ENCODE peak calls at places on chromosomes 16 and 17, in seven cellular contexts. L is mesendoderm, K is IMR-90, H is H9, T is mesenchymal stem cell, B is H1, F is trophoblast cell. N is an unnamed sample.

GRCh38 chr17:42846594-42847280 is 2.4 kb downstream of the AOC2 start:
- DNase-seq in L (no peak), K (peak; percentile 29), H (no peak), T (peak; percentile 58), B (no peak), F (peak; percentile 12), N (no peak)

GRCh38 chr17:50547736-50548083 is 736 bp downstream of the SPATA20 start:
- DNase-seq in L (no peak), K (no peak), H (no peak), T (no peak), B (no peak), F (no peak), N (no peak)

GRCh38 chr17:14506364-14506763 is 205.5 kb downstream of the HS3ST3B1 start:
- DNase-seq in L (no peak), K (no peak), H (no peak), T (no peak), B (no peak), F (no peak), N (no peak)

GRCh38 chr17:29376667-29377268 is 13.4 kb upstream of the TAOK1 start:
- DNase-seq in L (peak; percentile 71), K (peak; percentile 92), H (peak; percentile 54), T (peak; percentile 90), B (no peak), F (peak; percentile 20), N (peak; percentile 42)

GRCh38 chr17:28033972-28034714 is 8.3 kb upstream of the NLK start:
- DNase-seq in L (no peak), K (peak; percentile 91), H (no peak), T (peak; percentile 61), B (no peak), F (no peak), N (no peak)

GRCh38 chr17:72699566-72699965 is 392.9 kb downstream of the SLC39A11 start:
- DNase-seq in L (no peak), K (peak; percentile 39), H (no peak), T (no peak), B (no peak), F (no peak), N (no peak)

GRCh38 chr16:57815987-57816745 is 13.9 kb upstream of the KIFC3 start:
- DNase-seq in L (peak; percentile 96), K (peak; percentile 93), H (peak; percentile 86), T (peak; percentile 96), B (no peak), F (peak; percentile 99), N (no peak)

GRCh38 chr17:55430531-55431228 is 9.0 kb upstream of the MMD start:
- DNase-seq in L (no peak), K (no peak), H (no peak), T (no peak), B (no peak), F (no peak), N (no peak)

GRCh38 chr17:7254511-7254910 is 2.5 kb downstream of the ELP5 start:
- DNase-seq in L (no peak), K (no peak), H (no peak), T (no peak), B (no peak), F (no peak), N (no peak)

GRCh38 chr17:4953461-4953961 is 2.6 kb downstream of the ENO3 start:
- DNase-seq in L (no peak), K (peak; percentile 76), H (no peak), T (no peak), B (no peak), F (no peak), N (no peak)

GRCh38 chr16:634051-634670 is 1.9 kb downstream of the METTL26 start:
- DNase-seq in L (no peak), K (no peak), H (no peak), T (no peak), B (no peak), F (no peak), N (no peak)

GRCh38 chr17:48751172-48751571 is 22.6 kb upstream of the HOXB13 start:
- DNase-seq in L (no peak), K (no peak), H (no peak), T (no peak), B (no peak), F (no peak), N (no peak)

GRCh38 chr17:48542114-48542955 is 2.6 kb downstream of the HOXB2 start:
- DNase-seq in L (no peak), K (peak; percentile 34), H (no peak), T (peak; percentile 62), B (no peak), F (no peak), N (no peak)

GRCh38 chr16:22162658-22163009 is 328 bp downstream of the SDR42E2 start:
- DNase-seq in L (no peak), K (no peak), H (no peak), T (no peak), B (no peak), F (no peak), N (no peak)

GRCh38 chr17:61018938-61019337 is 341.3 kb downstream of the BCAS3 start:
- DNase-seq in L (peak; percentile 20), K (no peak), H (peak; percentile 39), T (no peak), B (no peak), F (no peak), N (no peak)

GRCh38 chr17:78063489-78063888 is 65.1 kb downstream of the TMC6 start:
- DNase-seq in L (no peak), K (no peak), H (no peak), T (no peak), B (no peak), F (no peak), N (no peak)

GRCh38 chr17:27339836-27340550 is 46.1 kb downstream of the WSB1 start:
- DNase-seq in L (peak; percentile 97), K (no peak), H (no peak), T (no peak), B (no peak), F (peak; percentile 55), N (no peak)

GRCh38 chr17:76014925-76015261 is 12.2 kb downstream of the EVPL start:
- DNase-seq in L (no peak), K (no peak), H (peak; percentile 59), T (no peak), B (no peak), F (no peak), N (no peak)

GRCh38 chr16:66740533-66740932 is 10.9 kb downstream of the DYNC1LI2 start:
- DNase-seq in L (no peak), K (no peak), H (no peak), T (peak; percentile 24), B (no peak), F (no peak), N (no peak)

GRCh38 chr17:79341529-79341780 is 266.8 kb downstream of the ENGASE start:
- DNase-seq in L (no peak), K (no peak), H (no peak), T (no peak), B (no peak), F (no peak), N (no peak)

DNA sequence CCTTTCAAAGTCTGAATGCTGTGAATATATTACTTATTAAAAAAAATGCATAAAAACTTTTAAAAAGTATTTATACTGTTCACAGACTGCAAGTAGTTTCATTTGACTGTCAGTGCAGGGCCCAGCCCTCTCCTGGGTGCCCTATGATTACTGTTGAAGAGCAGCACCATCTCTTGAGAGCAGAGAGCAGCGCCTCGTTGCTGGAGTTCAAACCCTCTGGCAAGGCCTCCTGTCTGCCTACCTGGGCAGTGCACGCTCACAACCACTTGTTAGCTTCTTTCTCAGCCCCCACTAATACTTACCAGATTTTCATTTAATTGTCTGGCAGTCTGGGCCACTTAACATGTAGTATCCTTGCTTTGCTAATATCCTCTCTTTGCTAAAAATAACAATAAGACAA is 233.4 kb downstream of the PHKB start:
- DNase-seq in L (peak; percentile 49), K (no peak), H (no peak), T (no peak), B (peak; percentile 5), F (no peak), N (no peak)
- H2BK5ac ChIP-seq in L (no peak overlapping the region), K (no peak overlapping the region), H (no peak overlapping the region), T (no peak overlapping the region), B (no peak overlapping the region), F (no peak overlapping the region), N (no peak overlapping the region)

GRCh38 chr17:82544431-82545070 is 25.0 kb downstream of the FOXK2 start:
- DNase-seq in L (no peak), K (no peak), H (no peak), T (no peak), B (no peak), F (no peak), N (no peak)
- H2BK5ac ChIP-seq in L (no peak overlapping the region), K (no peak overlapping the region), H (no peak overlapping the region), T (no peak overlapping the region), B (no peak overlapping the region), F (no peak overlapping the region), N (no peak overlapping the region)

GRCh38 chr16:85326794-85327181 is 214.5 kb upstream of the CIBAR2 start:
- DNase-seq in L (peak; percentile 36), K (no peak), H (no peak), T (no peak), B (no peak), F (no peak), N (no peak)

GRCh38 chr16:85329059-85329812 is 217.0 kb upstream of the CIBAR2 start:
- DNase-seq in L (peak; percentile 87), K (peak; percentile 41), H (peak; percentile 67), T (peak; percentile 82), B (no peak), F (peak; percentile 73), N (peak; percentile 92)

GRCh38 chr16:85326113-85326793 is 214.0 kb upstream of the CIBAR2 start:
- DNase-seq in L (peak; percentile 51), K (peak; percentile 38), H (no peak), T (peak; percentile 88), B (no peak), F (no peak), N (no peak)

GRCh38 chr16:85328665-85329058 is 216.4 kb upstream of the CIBAR2 start:
- DNase-seq in L (no peak), K (no peak), H (peak; percentile 93), T (no peak), B (no peak), F (no peak), N (no peak)

DNA sequence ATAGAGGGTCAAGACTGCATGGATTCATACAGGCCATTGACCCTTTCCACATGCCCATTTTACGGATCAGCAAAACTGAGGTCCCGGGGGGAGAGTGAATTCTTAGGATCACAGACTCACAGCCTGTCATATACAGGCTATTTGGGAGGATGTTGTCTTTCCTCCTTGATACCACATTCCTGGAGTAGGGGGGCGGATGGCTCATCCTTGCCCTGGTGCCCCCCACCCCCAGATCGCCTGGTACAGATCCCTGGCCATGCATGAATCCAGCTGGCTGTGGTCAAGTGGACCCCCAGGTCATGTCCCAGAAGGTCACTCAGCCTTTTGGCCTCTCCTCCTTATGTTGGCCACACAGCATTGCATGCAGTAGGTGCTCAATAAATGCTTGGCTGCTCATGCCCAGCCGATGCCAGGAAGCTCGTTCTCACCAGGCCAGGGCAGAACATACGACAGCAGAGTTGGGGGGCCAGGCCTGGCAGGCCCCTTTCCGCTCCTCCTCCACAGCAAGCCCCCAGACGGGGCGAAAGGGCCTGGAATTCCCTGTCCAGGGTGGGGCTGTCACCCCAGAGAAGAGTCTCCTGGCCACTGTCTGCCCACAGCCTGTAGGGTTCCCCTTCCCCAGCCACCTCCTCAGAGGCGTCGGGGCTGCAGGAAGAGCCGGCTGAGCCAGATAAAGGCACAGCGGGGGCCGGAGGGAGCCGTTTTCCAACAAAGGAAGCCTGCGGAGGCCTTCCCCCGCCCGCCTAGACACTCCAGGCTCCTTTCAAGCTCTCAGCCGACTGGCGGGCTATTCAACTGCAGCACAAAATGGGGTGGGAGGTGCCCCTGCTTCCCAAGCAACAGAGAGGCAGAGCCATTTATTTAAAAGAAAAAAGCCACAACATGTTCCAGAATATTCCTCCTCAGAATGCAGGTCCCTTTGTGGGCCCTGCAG is 215.7 kb upstream of the CIBAR2 start:
- DNase-seq in L (peak; percentile 99), K (no peak), H (peak; percentile 97), T (peak; percentile 82), B (peak; percentile 93), F (no peak), N (peak; percentile 95)
- H2BK5ac ChIP-seq in L (peak overlapping the region; percentile 99), K (no peak overlapping the region), H (no peak overlapping the region), T (no peak overlapping the region), B (peak overlapping the region; percentile 99), F (peak overlapping the region; percentile 35), N (peak overlapping the region; percentile 69)

GRCh38 chr16:60771138-60771537 is 1265.1 kb downstream of the CDH8 start:
- DNase-seq in L (no peak), K (no peak), H (no peak), T (no peak), B (no peak), F (no peak), N (no peak)
- H2BK5ac ChIP-seq in L (no peak overlapping the region), K (no peak overlapping the region), H (no peak overlapping the region), T (no peak overlapping the region), B (no peak overlapping the region), F (no peak overlapping the region), N (no peak overlapping the region)